ENCODE peak calls at places on chromosomes 3 and 15, in five cellular contexts. F is ovary; Z is CD4-positive, alpha-beta T cell; S is suprapubic skin; T is nephron progenitor cell. G is an unnamed sample.

GRCh38 chr3:108099679-108100428 is 9.0 kb upstream of the CD47 start:
- DNase-seq in F (no peak), T (no peak), S (no peak), Z (no peak), G (no peak)

GRCh38 chr3:144415492-144415891 is 443.9 kb downstream of the DIPK2A start:
- DNase-seq in T (no peak), S (no peak), Z (no peak), F (no peak), G (no peak)

GRCh38 chr3:25086721-25087120 is 341.3 kb upstream of the RARB start:
- DNase-seq in T (no peak), S (no peak), F (no peak), Z (no peak), G (no peak)

GRCh38 chr15:87604857-87605446 is 651.6 kb downstream of the NTRK3 start:
- DNase-seq in S (no peak), F (no peak), Z (no peak), T (peak; percentile 44), G (no peak)

GRCh38 chr15:50315814-50316630 is 39.0 kb downstream of the GABPB1 start:
- DNase-seq in Z (no peak), F (no peak), T (no peak), S (no peak), G (no peak)

GRCh38 chr3:32176989-32177701 is 61.3 kb upstream of the CMTM8 start:
- DNase-seq in Z (peak; percentile 59), T (peak; percentile 60), F (no peak), S (no peak), G (no peak)

GRCh38 chr15:76073554-76073953 is 13.8 kb downstream of the TMEM266 start:
- DNase-seq in F (no peak), S (no peak), Z (no peak), T (no peak), G (no peak)

GRCh38 chr3:116083686-116084085 is 361.6 kb downstream of the LSAMP start:
- DNase-seq in Z (no peak), T (no peak), S (no peak), F (no peak), G (no peak)

GRCh38 chr15:73368301-73369072 is at the start of gene HCN4:
- DNase-seq in T (peak; percentile 65), S (no peak), Z (no peak), F (no peak), G (no peak)

GRCh38 chr3:167467848-167468611 is 5.8 kb downstream of the SERPINI2 start:
- DNase-seq in T (no peak), Z (no peak), S (no peak), F (no peak), G (no peak)

GRCh38 chr3:14520149-14520548 is 20.0 kb downstream of the GRIP2 start:
- DNase-seq in F (peak; percentile 9), Z (no peak), T (no peak), S (peak; percentile 51), G (no peak)

GRCh38 chr3:132135628-132136333 is 101.0 kb upstream of the CPNE4 start:
- DNase-seq in T (no peak), F (no peak), Z (no peak), S (no peak), G (no peak)

GRCh38 chr3:112403101-112403500 is 70.1 kb downstream of the CD200 start:
- DNase-seq in S (no peak), Z (no peak), T (no peak), F (no peak), G (no peak)

GRCh38 chr15:41281236-41281635 is 50.2 kb downstream of the CHP1 start:
- DNase-seq in Z (no peak), F (no peak), S (no peak), T (no peak), G (no peak)

GRCh38 chr3:56999547-56999946 is 60.9 kb upstream of the SPATA12 start:
- DNase-seq in T (no peak), S (no peak), Z (no peak), F (no peak), G (no peak)

GRCh38 chr3:149653136-149653535 is 4.7 kb downstream of the WWTR1 start:
- DNase-seq in F (no peak), S (no peak), T (no peak), Z (no peak), G (no peak)

GRCh38 chr15:75947117-75947516 is 43.4 kb downstream of the FBXO22 start:
- DNase-seq in F (no peak), Z (no peak), T (no peak), S (no peak), G (no peak)

GRCh38 chr3:171028779-171029232 is 2.3 kb upstream of the SLC2A2 start:
- DNase-seq in T (no peak), Z (no peak), F (no peak), S (no peak), G (no peak)

GRCh38 chr15:49990835-49991540 is 128.0 kb downstream of the ATP8B4 start:
- DNase-seq in F (no peak), T (no peak), S (no peak), Z (no peak), G (no peak)

GRCh38 chr15:69956417-69956816 is 141.3 kb downstream of the TLE3 start:
- DNase-seq in F (no peak), S (no peak), Z (no peak), T (no peak), G (no peak)

GRCh38 chr3:20558161-20558560 is 372.2 kb upstream of the SGO1 start:
- DNase-seq in F (no peak), Z (no peak), T (no peak), S (no peak), G (no peak)

GRCh38 chr3:58529516-58530353 is 7.3 kb downstream of the ACOX2 start:
- DNase-seq in Z (no peak), S (no peak), F (no peak), T (peak; percentile 65), G (no peak)

GRCh38 chr15:51139091-51139490 is 44.4 kb upstream of the TNFAIP8L3 start:
- DNase-seq in Z (no peak), F (no peak), T (no peak), S (no peak), G (no peak)

GRCh38 chr3:42518800-42519567 is 16.5 kb downstream of the VIPR1 start:
- DNase-seq in Z (peak; percentile 38), S (no peak), T (no peak), F (no peak), G (no peak)
- TF ChIP-seq CTCF in Z (peak; percentile 37), S (no peak), T (peak; percentile 13), F (no peak), G (no peak)

DNA sequence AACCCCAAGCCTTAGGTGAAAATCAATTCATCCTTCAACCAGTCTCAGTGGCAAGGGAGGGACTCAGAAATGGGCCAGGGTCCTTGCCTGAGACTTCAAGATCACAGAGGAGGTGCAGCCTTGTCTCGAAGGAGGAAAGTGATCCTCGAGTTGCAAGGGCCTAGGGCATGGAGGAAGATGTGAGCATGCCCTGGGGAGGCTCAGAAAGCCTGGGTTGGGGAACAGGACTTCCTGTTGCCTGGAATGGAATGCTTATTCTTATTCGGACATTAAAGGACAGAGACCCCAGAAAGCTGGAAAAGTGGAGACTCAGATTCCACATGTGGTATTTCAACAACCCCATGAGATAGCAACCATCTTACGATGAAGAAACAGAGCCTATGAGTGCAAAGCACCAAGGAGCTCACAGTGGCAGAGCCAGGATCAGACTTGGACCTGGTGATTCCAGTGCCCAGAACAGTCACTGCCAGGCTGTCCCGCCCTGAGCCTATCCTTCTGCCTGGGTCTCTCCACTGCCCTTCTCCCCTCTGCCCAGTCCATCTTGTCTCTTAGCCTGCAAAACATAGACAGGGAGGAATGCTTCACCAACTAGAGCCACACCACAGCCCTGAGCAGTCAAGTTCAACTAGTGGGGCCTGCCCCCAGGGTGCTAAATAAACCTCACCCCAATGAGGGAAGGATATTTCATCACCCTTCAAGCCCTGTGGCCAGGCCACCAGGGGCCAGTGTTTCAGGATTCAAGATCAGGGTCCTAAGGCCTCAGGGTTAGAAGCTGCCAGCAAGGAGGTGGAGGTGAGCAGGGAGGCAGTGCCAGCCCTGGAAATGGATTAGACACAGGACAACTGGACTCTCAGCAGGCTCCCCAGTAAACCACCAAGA is 21.9 kb downstream of the DAPK2 start:
- DNase-seq in T (no peak), F (no peak), Z (no peak), S (no peak), G (no peak)
- TF ChIP-seq CTCF in T (no peak), F (no peak), Z (no peak), S (no peak), G (no peak)

DNA sequence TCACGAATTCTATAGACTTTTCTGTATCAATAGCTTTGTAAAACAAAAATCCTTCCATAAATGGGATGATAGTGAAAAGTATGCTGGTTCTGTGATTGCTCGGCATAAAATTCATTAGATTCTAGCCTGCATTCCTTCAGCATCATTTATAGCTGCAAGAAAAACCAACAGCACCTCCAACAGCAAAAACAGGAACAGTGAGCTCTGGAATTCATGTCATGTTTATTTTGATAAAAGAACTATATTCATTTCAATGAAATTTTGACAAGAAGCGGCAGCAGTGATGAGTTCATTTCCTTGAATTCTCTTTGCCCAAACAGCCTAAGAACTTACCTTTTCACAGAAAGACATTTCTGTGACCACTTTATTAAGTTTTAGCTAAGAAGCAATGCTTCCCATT is 515.2 kb upstream of the CCDC54 start:
- DNase-seq in F (no peak), S (no peak), T (no peak), Z (no peak), G (no peak)
- TF ChIP-seq CTCF in F (peak; percentile 13), S (no peak), T (no peak), Z (no peak), G (no peak)

GRCh38 chr3:34011171-34012101 is 213.0 kb downstream of the PDCD6IP start:
- DNase-seq in T (no peak), F (no peak), S (no peak), Z (no peak), G (no peak)
- TF ChIP-seq CTCF in T (no peak), F (no peak), S (no peak), Z (no peak), G (no peak)

G was measured in omental fat pad.